ENCODE peak calls at places on chromosomes 1 and 21, in eight cellular contexts. D is aorta, C is GM23248, B is cardiac fibroblast, J is fibroblast of the aortic adventitia, F is DND-41, Z is BE2C, X is tibial nerve. V is an unnamed sample.

GRCh38 chr1:114009393-114009792 is 30.1 kb downstream of the OLFML3 start:
- DNase-seq in C (peak), X (no peak), Z (no peak), J (peak), D (no peak), F (no peak), B (peak), V (peak)

GRCh38 chr1:92228401-92228800 is 10.7 kb downstream of the C1orf146 start:
- DNase-seq in D (no peak), F (no peak), X (no peak), C (no peak), J (no peak), B (no peak), Z (no peak), V (no peak)

GRCh38 chr1:202291961-202292712 is 49.6 kb downstream of the UBE2T start:
- DNase-seq in J (peak), B (peak), F (no peak), C (peak), X (no peak), Z (peak), D (no peak), V (peak)

GRCh38 chr1:24915819-24916602 is 14.1 kb downstream of the RUNX3 start:
- DNase-seq in B (no peak), J (no peak), F (no peak), C (no peak), X (no peak), Z (no peak), D (peak), V (no peak)

GRCh38 chr1:61496501-61496900 is 228.4 kb downstream of the TM2D1 start:
- DNase-seq in J (peak), F (no peak), X (no peak), B (peak), C (peak), Z (no peak), D (no peak), V (no peak)

GRCh38 chr1:227330709-227331108 is 12.4 kb upstream of the CDC42BPA start:
- DNase-seq in X (no peak), F (no peak), B (no peak), Z (no peak), C (no peak), J (no peak), D (no peak), V (no peak)

GRCh38 chr1:232793944-232794343 is 11.3 kb upstream of the MAP10 start:
- DNase-seq in Z (no peak), D (no peak), C (peak), F (peak), J (no peak), X (no peak), B (peak), V (peak)

GRCh38 chr1:186681806-186682205 is 1.6 kb upstream of the PTGS2 start:
- DNase-seq in Z (no peak), J (peak), F (no peak), C (peak), D (no peak), X (no peak), B (peak), V (peak)

GRCh38 chr1:40058097-40058452 is 17.5 kb downstream of the CAP1 start:
- DNase-seq in F (no peak), D (no peak), X (no peak), C (no peak), J (no peak), B (no peak), Z (no peak), V (no peak)

GRCh38 chr1:202011994-202012393 is 1.6 kb downstream of the ELF3 start:
- DNase-seq in B (no peak), Z (no peak), J (no peak), D (no peak), F (no peak), C (no peak), X (no peak), V (no peak)

GRCh38 chr21:27819299-27819698 is 852.4 kb upstream of the ADAMTS5 start:
- DNase-seq in X (no peak), F (no peak), J (no peak), D (no peak), Z (no peak), C (no peak), B (no peak), V (no peak)

GRCh38 chr21:32298658-32299081 is at the start of gene MRAP:
- DNase-seq in F (no peak), D (no peak), B (peak), Z (no peak), C (no peak), X (no peak), J (no peak), V (no peak)

GRCh38 chr1:11473635-11474034 is 5.3 kb upstream of the DISP3 start:
- DNase-seq in Z (no peak), F (peak), J (peak), B (peak), D (no peak), X (no peak), C (peak), V (no peak)

DNA sequence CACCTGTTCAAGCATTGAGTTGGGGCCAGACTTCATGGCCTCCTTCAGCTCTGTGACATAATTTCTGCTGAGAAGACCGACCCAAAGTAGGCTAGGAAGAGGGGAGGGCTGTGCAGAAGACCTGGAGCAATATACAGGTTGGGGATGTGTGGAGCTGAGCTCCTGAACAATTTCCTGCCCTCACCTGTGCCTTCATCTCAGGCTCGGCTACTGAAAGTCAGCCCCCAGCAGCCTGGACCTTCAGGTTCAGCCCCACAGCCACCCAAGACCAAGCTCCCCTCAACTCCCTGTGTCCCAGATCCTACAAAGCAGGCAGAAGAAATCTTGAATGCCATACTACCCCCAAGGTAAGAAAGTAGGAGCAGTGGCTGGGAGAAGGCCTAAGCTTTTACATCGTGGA is 662 bp downstream of the DNALI1 start:
- DNase-seq in C (no peak), Z (no peak), D (no peak), B (no peak), F (no peak), X (no peak), J (no peak), V (no peak)
- H3K4me3 ChIP-seq in C (no peak), Z (no peak), D (no peak), B (peak), F (no peak), X (peak), J (peak), V (peak)

GRCh38 chr1:226310123-226310540 is 1.2 kb upstream of the LIN9 start:
- DNase-seq in D (no peak), X (no peak), F (peak), C (no peak), Z (no peak), B (no peak), J (no peak), V (no peak)
- H3K4me3 ChIP-seq in D (no peak), X (peak), F (no peak), C (peak), Z (peak), B (no peak), J (no peak), V (peak)

DNA sequence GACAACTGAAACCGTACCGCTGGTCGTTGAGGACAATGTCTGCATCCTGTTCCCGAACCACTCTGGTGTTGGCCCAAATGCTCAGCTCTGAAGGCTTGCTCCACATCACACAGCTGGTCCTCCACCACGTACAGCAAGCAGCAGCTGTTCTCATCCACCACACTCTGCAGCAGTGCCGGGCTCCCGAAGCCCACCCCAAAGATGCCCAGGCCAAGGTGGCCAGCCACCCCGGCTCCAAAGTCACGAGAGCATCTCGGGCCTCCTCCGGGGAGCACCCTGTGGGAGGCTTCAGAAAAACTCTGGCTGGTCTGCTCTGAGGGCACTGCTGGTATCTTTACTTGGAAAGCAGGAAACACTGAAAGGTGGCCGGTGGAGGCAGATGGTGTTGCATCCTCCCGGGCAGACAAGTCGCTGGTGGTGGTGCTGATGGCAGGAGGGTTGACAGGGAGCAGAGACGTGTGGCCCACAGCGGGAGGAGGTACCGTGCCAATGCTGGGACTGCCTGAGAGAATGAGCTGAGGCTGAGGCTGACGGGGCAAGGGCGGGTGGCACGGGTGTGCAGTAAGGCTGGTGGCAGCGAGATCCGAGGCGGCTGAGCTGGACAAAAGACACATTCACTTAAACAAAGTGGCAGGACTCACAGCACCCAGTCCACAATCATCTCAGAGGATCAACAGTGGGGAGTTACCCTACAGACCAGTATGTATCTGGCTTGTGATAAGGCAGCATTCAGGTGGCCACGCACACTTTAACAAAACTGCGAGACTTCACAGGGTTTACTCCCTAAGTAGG is 6.5 kb upstream of the CCDC27 start:
- DNase-seq in D (no peak), B (no peak), J (no peak), F (no peak), Z (no peak), C (peak), X (no peak), V (no peak)
- H3K4me3 ChIP-seq in D (no peak), B (no peak), J (peak), F (no peak), Z (peak), C (no peak), X (peak), V (no peak)

DNA sequence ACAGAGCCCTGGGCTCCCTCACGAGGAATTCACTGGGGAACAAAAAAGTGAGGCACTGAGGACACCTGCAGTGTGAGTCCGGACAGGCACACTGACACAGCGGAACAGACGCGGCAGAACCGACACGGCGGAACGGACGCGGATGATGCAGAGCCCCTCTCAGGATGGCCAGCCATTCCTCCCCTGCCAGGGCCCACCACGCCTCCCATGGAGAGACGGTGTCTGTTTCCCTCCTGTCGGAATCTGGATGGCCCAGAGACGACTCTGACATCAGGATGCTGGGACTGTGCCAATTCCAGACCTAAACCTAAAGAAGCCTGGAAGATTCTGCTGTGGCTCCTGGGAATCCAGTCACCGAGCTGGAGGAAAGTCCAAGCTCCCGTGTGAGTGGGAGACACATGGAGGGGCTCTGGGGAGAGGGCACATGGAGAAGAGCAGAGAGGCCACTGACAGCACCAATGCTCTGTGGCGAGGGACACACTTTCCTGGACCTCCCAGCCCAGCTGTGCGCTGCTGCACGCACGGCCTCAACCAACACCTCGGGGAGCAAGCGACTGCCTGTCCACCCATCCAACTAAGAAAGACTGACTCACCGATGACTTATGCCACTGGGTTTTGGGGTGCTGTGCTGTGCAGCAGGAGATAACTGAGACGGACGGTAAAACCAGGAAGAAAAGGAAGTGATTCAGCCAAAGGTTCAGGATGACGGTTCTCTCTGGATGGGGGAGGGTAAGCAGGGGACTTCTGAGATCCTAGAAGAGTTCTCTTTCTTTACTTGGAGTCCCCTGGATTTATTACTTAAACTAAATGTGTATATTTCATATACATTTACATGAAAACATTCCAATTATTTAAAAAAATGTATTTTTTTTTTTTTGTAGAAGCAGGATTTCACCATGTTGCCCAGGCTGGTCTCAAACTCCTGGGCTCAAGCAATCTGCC is 23.3 kb downstream of the ZBTB17 start:
- DNase-seq in X (no peak), Z (peak), F (no peak), J (peak), C (peak), D (no peak), B (peak), V (peak)
- H3K4me3 ChIP-seq in X (no peak), Z (no peak), F (no peak), J (peak), C (peak), D (no peak), B (no peak), V (no peak)

DNA sequence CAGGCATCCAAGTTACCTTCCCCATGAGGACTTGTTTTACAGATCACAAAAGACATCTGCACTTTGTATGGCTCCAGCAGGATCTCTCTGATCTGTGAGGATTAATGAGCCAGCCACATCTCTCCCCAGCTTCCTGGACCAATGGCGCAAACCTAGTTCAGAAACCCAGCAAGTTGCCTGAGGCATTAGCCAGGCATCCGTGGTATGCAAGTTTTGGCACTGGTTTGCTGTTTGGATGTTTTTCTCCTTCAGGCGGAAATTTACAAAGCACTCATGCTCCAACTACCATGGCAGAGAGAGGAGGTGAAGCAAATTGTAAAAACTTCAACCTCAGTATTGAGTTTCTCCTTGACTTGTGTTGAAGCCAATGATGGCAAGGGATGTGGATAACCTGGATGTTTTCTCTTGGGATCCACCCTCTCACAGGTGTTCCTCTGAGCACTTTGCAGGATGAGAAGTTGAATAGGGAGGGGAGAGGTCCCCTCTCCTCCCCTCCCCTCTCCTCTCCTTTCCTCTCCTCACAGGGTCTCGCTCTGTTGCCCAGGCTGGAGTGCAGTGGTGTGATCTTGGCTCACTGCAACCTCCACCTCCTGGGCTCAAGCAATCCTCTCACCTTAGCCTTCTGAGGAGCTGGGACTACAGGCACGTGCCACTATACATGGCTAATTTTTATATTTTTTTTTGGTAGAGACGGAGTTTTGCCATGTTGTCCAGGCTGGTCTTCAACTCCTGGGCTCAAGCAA is 25.6 kb upstream of the ENO1 start:
- DNase-seq in F (no peak), X (no peak), J (peak), Z (no peak), D (peak), C (peak), B (peak), V (peak)
- H3K4me3 ChIP-seq in F (no peak), X (no peak), J (no peak), Z (no peak), D (no peak), C (peak), B (no peak), V (no peak)

GRCh38 chr1:180352588-180352987 is 122.5 kb downstream of the LHX4 start:
- DNase-seq in J (no peak), C (no peak), X (no peak), B (no peak), D (no peak), Z (no peak), F (no peak), V (no peak)

GRCh38 chr1:180358649-180359048 is 128.6 kb downstream of the LHX4 start:
- DNase-seq in C (no peak), Z (peak), D (no peak), J (peak), B (peak), F (no peak), X (no peak), V (peak)

GRCh38 chr1:180352021-180352420 is 122.0 kb downstream of the LHX4 start:
- DNase-seq in C (no peak), B (no peak), X (no peak), D (no peak), Z (no peak), J (no peak), F (no peak), V (no peak)

DNA sequence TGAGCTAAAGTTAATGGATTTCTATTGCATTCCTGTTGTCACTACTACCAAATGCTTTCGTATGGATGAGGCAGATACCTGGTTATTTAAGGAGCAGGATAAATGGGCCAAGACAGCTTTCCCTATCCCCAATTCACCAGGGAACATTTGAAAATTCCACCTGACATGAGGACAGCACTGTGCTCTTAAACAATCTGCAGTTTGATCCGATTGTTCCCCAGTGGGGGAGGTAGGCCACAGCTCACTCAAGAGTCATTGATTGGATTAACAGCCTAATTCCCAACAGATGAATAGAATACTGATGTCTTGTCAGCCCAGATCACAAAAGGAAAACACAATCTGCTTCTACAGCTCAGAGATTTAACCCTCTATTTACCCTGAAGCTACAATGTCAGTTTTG is 123.9 kb downstream of the LHX4 start:
- DNase-seq in C (no peak), D (no peak), X (no peak), J (no peak), B (no peak), F (no peak), Z (peak), V (no peak)
- H3K4me3 ChIP-seq in C (no peak), D (no peak), X (no peak), J (no peak), B (no peak), F (no peak), Z (no peak), V (no peak)